ENCODE peak calls at places on chromosomes 11 and 22, in four cellular contexts. P is neuronal stem cell, I is H9, R is mesenchymal stem cell. D is an unnamed sample.

GRCh38 chr22:23119492-23120414 is 22.0 kb downstream of the RSPH14 start:
- DNase-seq in P (no peak), I (no peak), R (no peak), D (no peak)

GRCh38 chr11:63985812-63986155 is 454 bp upstream of the OTUB1 start:
- DNase-seq in I (no peak), P (no peak), R (no peak), D (no peak)

GRCh38 chr11:67274768-67275605 is 8.7 kb downstream of the GRK2 start:
- DNase-seq in P (no peak), I (no peak), R (no peak), D (no peak)

GRCh38 chr22:49195636-49196035 is 632.0 kb downstream of the BRD1 start:
- DNase-seq in R (no peak), I (no peak), P (no peak), D (no peak)

GRCh38 chr11:84722583-84723108 is 904.5 kb downstream of the DLG2 start:
- DNase-seq in I (peak; percentile 31), R (no peak), P (peak; percentile 33), D (no peak)

GRCh38 chr11:37963440-37963839 is 1365.4 kb upstream of the RAG2 start:
- DNase-seq in P (no peak), R (no peak), I (no peak), D (no peak)

GRCh38 chr11:1223346-1224108 is 661 bp downstream of the MUC5B start:
- DNase-seq in P (no peak), I (peak; percentile 17), R (no peak), D (no peak)

GRCh38 chr22:39349967-39350802 is at the start of gene SYNGR1:
- DNase-seq in P (peak; percentile 49), R (no peak), I (no peak), D (no peak)

GRCh38 chr11:35105319-35106063 is 33.5 kb upstream of the CD44 start:
- DNase-seq in P (no peak), I (no peak), R (no peak), D (no peak)

GRCh38 chr22:32265882-32266767 is 11.0 kb upstream of the SLC5A4 start:
- DNase-seq in I (peak; percentile 65), R (peak; percentile 75), P (peak; percentile 73), D (peak; percentile 29)

GRCh38 chr22:39314251-39314971 is 5.0 kb downstream of the RPL3 start:
- DNase-seq in R (peak; percentile 41), P (no peak), I (peak; percentile 54), D (no peak)

GRCh38 chr11:84924290-84924689 is 702.9 kb downstream of the DLG2 start:
- DNase-seq in R (no peak), P (no peak), I (no peak), D (no peak)

GRCh38 chr11:134142536-134142935 is 73.7 kb downstream of the JAM3 start:
- DNase-seq in I (no peak), R (no peak), P (no peak), D (no peak)

GRCh38 chr22:46417268-46417580 is 81.7 kb downstream of the TRMU start:
- DNase-seq in P (no peak), I (no peak), R (no peak), D (peak; percentile 20)
- H3K9ac ChIP-seq in P (no peak overlapping the region), I (no peak overlapping the region), R (no peak overlapping the region), D (no peak overlapping the region)

DNA sequence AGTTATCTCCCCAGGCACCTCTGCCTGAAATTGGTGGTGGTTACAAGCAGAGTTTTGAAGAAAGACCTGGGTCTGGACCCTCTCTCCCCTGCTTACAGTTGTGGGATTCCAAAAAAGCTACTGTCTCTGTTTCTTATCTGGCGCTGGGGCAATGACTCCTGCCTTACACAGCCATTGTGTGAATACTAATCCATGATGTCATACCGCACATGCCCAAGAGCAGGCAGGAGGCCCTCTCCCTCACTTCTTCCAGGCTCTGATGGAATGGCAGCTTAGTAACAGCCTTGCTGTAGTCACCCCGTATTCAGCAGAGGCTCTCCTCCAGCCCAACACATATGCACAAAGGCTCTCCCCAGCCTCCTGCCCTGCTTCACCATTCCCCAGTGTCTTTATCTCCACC is 165.8 kb downstream of the ETS1 start:
- DNase-seq in I (no peak), R (peak; percentile 78), P (no peak), D (peak; percentile 25)
- H3K18ac ChIP-seq in I (no peak overlapping the region), R (no peak overlapping the region), P (peak overlapping the region; percentile 25), D (no peak overlapping the region)

DNA sequence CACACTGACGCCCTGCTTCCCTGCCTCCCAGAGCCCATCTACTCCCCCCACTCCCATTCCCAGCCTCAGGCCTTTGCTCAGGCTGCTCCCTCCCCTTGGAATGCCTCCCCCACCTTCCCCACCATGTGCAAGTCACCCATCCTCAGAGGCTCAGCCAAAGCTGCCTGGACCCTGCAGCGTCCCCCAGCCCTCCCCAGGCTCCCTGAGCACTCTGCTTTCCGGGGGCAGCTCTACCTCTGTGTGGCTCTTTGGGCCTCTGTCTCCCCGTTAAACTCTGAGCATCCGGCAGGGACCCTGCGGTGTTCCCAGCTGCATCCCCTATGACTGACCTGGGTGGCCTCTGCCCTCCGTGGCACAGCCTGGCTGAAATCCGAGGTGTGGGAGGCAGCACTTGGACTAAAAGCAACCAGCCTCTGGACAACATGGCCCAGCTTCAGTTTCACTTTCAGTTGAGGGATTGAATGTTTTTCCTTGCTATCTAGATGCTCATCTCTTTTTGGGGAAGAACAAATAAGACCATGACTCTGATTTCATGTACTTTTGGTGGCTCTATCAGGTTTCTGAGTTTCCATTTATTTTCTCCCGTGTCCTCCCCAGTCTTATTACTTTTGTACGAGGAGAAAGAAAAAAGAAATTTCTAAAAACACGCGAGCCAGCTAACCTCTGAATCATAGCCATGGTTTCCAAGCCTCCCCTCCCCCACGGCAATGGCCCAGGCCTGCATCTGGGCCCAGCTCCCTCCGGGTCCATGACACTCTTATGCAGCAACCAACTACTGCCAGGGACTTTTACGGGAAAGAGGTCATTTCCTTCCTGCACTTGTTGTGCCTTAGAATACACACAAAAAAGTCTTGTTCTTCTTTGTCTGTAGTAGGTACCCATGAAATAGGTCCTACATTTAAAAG is 3.8 kb downstream of the APOL3 start:
- DNase-seq in I (peak; percentile 56), R (peak; percentile 86), P (no peak), D (peak; percentile 89)
- H3K9ac ChIP-seq in I (no peak overlapping the region), R (peak overlapping the region; percentile 90), P (no peak overlapping the region), D (no peak overlapping the region)

DNA sequence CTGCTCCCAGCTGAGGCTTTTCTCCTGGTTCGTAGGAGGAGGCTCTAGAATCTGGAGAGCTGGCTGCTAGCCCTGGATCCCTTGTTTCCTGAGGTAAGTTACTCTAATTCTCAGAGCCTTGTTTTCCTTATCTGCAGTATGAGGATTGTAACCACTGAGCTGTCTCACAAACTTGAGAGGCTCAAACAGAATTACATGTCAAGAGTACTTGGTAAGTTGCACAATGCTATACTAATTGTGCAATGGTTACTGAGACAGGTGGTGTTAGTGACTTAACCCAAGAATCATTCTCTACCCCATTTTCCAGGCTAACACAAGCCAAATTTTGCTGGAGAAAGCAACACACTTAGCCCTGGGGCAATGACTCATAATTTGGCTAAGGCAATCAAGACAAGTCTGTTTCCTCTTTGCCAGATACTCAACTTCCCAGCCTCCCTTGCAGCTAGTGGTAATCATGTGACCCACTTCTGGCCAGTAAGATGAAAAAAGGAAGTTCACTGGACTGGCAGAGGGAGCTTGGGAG is 348.0 kb downstream of the TENM4 start:
- DNase-seq in R (peak; percentile 90), P (no peak), I (no peak), D (peak; percentile 100)
- H3K18ac ChIP-seq in R (no peak overlapping the region), P (no peak overlapping the region), I (no peak overlapping the region), D (peak overlapping the region; percentile 86)

GRCh38 chr11:43944761-43945311 is 2.4 kb downstream of the C11orf96 start:
- DNase-seq in P (no peak), I (peak; percentile 81), R (peak; percentile 75), D (peak; percentile 24)
- H3K9ac ChIP-seq in P (no peak overlapping the region), I (no peak overlapping the region), R (peak overlapping the region; percentile 93), D (no peak overlapping the region)

GRCh38 chr11:28834877-28835276 is 726.7 kb downstream of the METTL15 start:
- DNase-seq in R (peak; percentile 79), I (no peak), P (no peak), D (no peak)

GRCh38 chr11:28835317-28835716 is 727.1 kb downstream of the METTL15 start:
- DNase-seq in P (no peak), I (no peak), R (no peak), D (no peak)

GRCh38 chr11:28835790-28836189 is 727.6 kb downstream of the METTL15 start:
- DNase-seq in R (peak; percentile 64), I (no peak), P (no peak), D (no peak)

GRCh38 chr11:28837599-28837998 is 729.4 kb downstream of the METTL15 start:
- DNase-seq in R (no peak), P (no peak), I (no peak), D (no peak)

DNA sequence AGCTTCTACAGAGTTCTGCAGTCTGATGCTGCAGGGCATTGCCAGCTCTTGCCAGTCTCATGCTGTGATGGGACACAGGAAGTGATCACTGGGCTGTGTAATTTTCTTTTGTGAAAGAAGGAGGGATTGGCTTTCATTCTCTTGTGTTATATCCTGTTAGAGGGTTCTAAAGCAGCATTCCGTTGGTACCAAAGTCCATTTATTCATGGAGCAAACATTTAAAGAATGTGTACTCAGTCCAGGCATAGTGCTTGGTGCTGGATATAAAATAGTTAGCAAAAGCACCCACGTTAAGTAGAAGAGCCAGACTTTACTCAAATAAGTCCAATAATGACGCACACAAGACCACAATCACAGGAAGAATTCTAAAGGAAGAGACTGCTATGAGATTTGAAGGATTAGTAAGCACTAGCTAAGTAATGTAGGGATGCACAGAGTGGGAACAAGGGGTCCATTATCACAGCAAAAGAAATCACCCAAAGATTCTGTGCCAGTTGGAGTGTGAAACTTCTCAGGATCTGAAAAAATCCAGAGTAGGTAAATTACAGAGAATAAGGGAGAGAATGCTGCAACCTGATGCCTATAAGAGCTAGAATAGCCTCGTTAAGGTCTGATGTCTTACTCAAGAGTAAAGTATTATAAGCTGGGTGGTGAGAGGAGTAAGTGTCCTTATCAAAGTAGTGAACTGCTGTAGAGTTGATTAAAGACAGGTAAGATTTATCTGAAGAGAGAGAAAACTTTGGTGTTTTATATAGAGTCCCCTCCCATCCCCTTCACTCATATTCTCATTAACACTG is 728.3 kb downstream of the METTL15 start:
- DNase-seq in R (peak; percentile 86), I (no peak), P (peak; percentile 26), D (no peak)
- H3K18ac ChIP-seq in R (peak overlapping the region; percentile 79), I (no peak overlapping the region), P (no peak overlapping the region), D (no peak overlapping the region)

DNA sequence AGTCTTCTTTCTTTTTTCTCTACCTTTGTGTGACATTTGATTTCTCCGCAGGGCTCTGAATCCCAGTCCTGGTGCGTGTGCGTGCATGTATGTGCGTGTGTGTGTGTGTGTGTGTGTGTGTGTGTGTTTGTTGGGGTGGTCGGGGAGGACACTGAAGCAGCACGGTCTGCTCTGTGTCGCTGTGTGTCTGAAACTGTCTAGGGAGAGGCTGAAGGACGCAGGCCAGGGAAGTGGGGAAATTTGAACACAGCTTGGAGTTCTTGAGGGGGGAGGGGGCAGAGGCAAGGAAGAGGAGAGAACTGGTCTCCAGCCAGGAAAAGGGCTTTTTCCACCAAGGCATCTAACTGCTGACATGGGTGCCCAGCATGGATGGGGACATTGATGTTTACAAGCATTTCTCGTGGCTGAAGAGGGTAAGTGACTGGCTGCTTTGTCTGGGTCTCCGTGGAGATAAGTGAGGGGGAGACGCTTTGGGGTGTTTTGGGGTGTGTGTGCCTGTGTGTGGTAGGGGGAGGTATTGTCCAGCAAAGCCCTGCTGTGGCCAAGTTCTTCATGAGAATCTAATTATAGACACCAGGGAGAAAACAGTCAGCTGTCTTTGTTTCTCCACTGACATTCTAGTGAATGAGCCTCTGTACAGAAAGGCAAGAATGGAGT is 63.6 kb downstream of the PPFIBP2 start:
- DNase-seq in R (peak; percentile 85), P (no peak), I (no peak), D (no peak)
- H3K9ac ChIP-seq in R (peak overlapping the region; percentile 87), P (no peak overlapping the region), I (peak overlapping the region; percentile 4), D (no peak overlapping the region)

D was measured in trophoblast cell.